ENCODE peak calls at places on chromosomes 3 and 15, in four cellular contexts. One of them, this sample, is unnamed.

GRCh38 chr3:48655586-48655985 is 7.1 kb downstream of the CELSR3 start:
- DNase-seq in colonic mucosa: no peak
- DNase-seq in stomach: no peak
- DNase-seq in neural progenitor cell: no peak
- DNase-seq in this sample: no peak

GRCh38 chr3:110928016-110928662 is 143.5 kb upstream of the NECTIN3 start:
- DNase-seq in neural progenitor cell: no peak
- DNase-seq in colonic mucosa: no peak
- DNase-seq in stomach: no peak
- DNase-seq in this sample: no peak

GRCh38 chr3:130312374-130312773 is 33.1 kb upstream of the COL6A5 start:
- DNase-seq in neural progenitor cell: no peak
- DNase-seq in stomach: no peak
- DNase-seq in colonic mucosa: no peak
- DNase-seq in this sample: no peak

GRCh38 chr3:66256806-66257205 is 36.0 kb downstream of the SLC25A26 start:
- DNase-seq in stomach: no peak
- DNase-seq in neural progenitor cell: no peak
- DNase-seq in colonic mucosa: no peak
- DNase-seq in this sample: no peak

GRCh38 chr3:39383913-39384664 is 919 bp downstream of the SLC25A38 start:
- DNase-seq in neural progenitor cell: peak; percentile 99
- DNase-seq in stomach: peak; percentile 99
- DNase-seq in colonic mucosa: peak; percentile 98
- DNase-seq in this sample: peak; percentile 99

GRCh38 chr3:18436213-18436612 is 11.1 kb upstream of the SATB1 start:
- DNase-seq in neural progenitor cell: no peak
- DNase-seq in stomach: no peak
- DNase-seq in colonic mucosa: no peak
- DNase-seq in this sample: no peak

GRCh38 chr3:25532763-25533162 is 104.7 kb downstream of the RARB start:
- DNase-seq in neural progenitor cell: no peak
- DNase-seq in stomach: peak; percentile 28
- DNase-seq in colonic mucosa: peak; percentile 45
- DNase-seq in this sample: no peak

GRCh38 chr3:154275308-154275707 is 49.0 kb downstream of the DHX36 start:
- DNase-seq in stomach: no peak
- DNase-seq in neural progenitor cell: no peak
- DNase-seq in colonic mucosa: no peak
- DNase-seq in this sample: no peak

GRCh38 chr3:179260949-179261765 is 10.2 kb upstream of the KCNMB3 start:
- DNase-seq in stomach: peak; percentile 77
- DNase-seq in colonic mucosa: peak; percentile 73
- DNase-seq in neural progenitor cell: peak; percentile 79
- DNase-seq in this sample: peak; percentile 98

GRCh38 chr3:9040996-9041395 is 77.7 kb upstream of the RAD18 start:
- DNase-seq in colonic mucosa: no peak
- DNase-seq in stomach: no peak
- DNase-seq in neural progenitor cell: no peak
- DNase-seq in this sample: no peak

GRCh38 chr3:117941015-117941414 is 1093.6 kb downstream of the IGSF11 start:
- DNase-seq in neural progenitor cell: no peak
- DNase-seq in colonic mucosa: no peak
- DNase-seq in stomach: no peak
- DNase-seq in this sample: no peak
- H3K27ac ChIP-seq in neural progenitor cell: no peak overlapping the region
- H3K27ac ChIP-seq in colonic mucosa: no peak overlapping the region
- H3K27ac ChIP-seq in stomach: no peak overlapping the region
- H3K27ac ChIP-seq in this sample: no peak overlapping the region

DNA sequence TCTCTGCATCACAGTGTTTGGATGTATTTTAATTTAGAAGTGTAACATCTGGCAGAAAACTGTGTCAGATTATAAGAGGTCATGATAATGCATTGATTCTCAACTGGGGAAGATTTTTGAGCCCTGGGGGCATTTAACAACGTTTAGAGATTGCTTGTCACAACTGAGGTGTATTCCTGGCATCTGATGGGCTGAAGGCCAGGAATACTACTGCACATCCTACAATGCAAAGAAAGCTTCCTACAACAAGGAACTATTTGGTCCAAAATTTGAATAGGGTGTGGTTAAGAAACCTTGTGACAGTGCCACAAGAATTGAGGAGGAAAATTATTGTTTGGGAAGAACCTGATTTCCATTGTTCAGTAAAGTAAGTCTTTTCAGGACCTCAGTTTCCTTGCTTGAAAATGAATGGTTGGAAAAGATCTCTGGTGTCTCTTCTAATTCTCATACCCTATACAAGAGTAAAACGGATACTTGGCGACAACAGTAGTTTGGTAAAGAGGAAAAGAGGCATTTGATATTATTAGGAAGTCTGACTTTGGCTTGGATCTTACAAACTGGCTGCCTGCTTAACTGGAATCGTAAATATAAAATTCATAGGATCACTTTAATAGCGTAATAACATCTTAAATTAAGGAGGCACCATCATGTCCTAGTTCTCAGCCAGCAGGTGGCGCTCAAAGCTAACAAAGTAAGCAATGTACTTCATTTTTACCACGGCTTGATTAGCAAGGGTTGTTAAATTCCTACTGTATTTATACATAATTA is 4.3 kb downstream of the DAZL start:
- DNase-seq in neural progenitor cell: peak; percentile 90
- DNase-seq in stomach: peak; percentile 89
- DNase-seq in colonic mucosa: peak; percentile 73
- DNase-seq in this sample: peak; percentile 94
- H3K27me3 ChIP-seq in neural progenitor cell: no peaks in the 10 kb centered on the region
- H3K27me3 ChIP-seq in stomach: peaks cover 5% of the 10 kb centered on the region
- H3K27me3 ChIP-seq in colonic mucosa: no peaks in the 10 kb centered on the region
- H3K27me3 ChIP-seq in this sample: no peaks in the 10 kb centered on the region

DNA sequence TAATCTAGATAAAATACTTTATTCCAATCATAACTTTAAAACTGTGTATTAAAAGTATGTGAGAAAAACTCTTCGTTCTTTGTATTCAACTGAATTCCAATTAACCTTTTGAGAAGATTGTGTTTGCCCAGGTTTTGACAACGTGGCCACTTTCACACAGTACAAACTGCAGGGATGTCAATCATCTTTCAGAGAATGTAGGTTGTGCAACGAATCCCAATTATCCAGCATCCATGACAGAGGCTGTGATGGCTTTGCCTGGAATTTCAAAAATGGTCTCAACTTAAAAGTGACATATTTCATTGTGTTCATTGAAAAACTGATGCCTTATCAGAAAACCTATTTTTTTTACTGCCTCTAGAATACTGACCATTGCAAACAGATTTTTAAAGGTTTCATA is 615.1 kb upstream of the KCNMB2 start:
- DNase-seq in stomach: no peak
- DNase-seq in colonic mucosa: no peak
- DNase-seq in neural progenitor cell: no peak
- DNase-seq in this sample: no peak
- H3K9me3 ChIP-seq in stomach: no peaks in the 10 kb centered on the region
- H3K9me3 ChIP-seq in colonic mucosa: no peaks in the 10 kb centered on the region
- H3K9me3 ChIP-seq in neural progenitor cell: no peaks in the 10 kb centered on the region
- H3K9me3 ChIP-seq in this sample: no peaks in the 10 kb centered on the region

GRCh38 chr15:63973212-63974009 is 72.9 kb downstream of the DAPK2 start:
- DNase-seq in colonic mucosa: peak; percentile 21
- DNase-seq in stomach: no peak
- DNase-seq in neural progenitor cell: no peak
- DNase-seq in this sample: no peak

GRCh38 chr15:63971904-63972303 is 74.4 kb downstream of the DAPK2 start:
- DNase-seq in stomach: no peak
- DNase-seq in neural progenitor cell: no peak
- DNase-seq in colonic mucosa: peak; percentile 12
- DNase-seq in this sample: no peak

GRCh38 chr15:63971427-63971805 is 74.9 kb downstream of the DAPK2 start:
- DNase-seq in neural progenitor cell: no peak
- DNase-seq in colonic mucosa: peak; percentile 18
- DNase-seq in stomach: no peak
- DNase-seq in this sample: no peak

GRCh38 chr15:63972801-63973200 is 73.5 kb downstream of the DAPK2 start:
- DNase-seq in stomach: no peak
- DNase-seq in neural progenitor cell: peak; percentile 67
- DNase-seq in colonic mucosa: no peak
- DNase-seq in this sample: no peak

DNA sequence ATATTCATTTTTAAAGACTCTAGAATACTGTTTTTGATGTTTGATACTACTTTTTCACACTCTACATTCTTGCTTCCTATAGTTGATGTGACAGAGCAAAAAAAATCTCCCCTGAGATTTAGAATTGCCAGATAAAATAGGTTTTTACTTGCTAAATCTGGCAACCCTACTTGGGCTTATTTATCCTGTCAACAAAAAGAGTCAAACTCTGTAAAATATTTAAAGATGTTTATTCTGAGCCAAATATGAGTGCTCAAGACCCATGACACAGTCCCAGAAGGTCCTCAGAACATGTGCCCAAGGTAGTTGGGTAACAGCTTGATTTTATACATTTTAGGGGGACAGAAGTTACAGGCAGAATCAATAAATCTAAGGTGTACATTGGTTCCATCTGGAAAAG is 72.2 kb downstream of the DAPK2 start:
- DNase-seq in neural progenitor cell: no peak
- DNase-seq in colonic mucosa: no peak
- DNase-seq in stomach: no peak
- DNase-seq in this sample: no peak
- H3K27ac ChIP-seq in neural progenitor cell: no peak overlapping the region
- H3K27ac ChIP-seq in colonic mucosa: no peak overlapping the region
- H3K27ac ChIP-seq in stomach: no peak overlapping the region
- H3K27ac ChIP-seq in this sample: no peak overlapping the region

GRCh38 chr3:17219593-17219992 is 334.8 kb downstream of the PLCL2 start:
- DNase-seq in stomach: no peak
- DNase-seq in neural progenitor cell: no peak
- DNase-seq in colonic mucosa: no peak
- DNase-seq in this sample: no peak

GRCh38 chr3:17217588-17217987 is 332.8 kb downstream of the PLCL2 start:
- DNase-seq in stomach: no peak
- DNase-seq in colonic mucosa: no peak
- DNase-seq in neural progenitor cell: no peak
- DNase-seq in this sample: no peak

GRCh38 chr3:17218587-17218986 is 333.8 kb downstream of the PLCL2 start:
- DNase-seq in stomach: no peak
- DNase-seq in colonic mucosa: no peak
- DNase-seq in neural progenitor cell: no peak
- DNase-seq in this sample: no peak

GRCh38 chr3:17227472-17227871 is 342.7 kb downstream of the PLCL2 start:
- DNase-seq in stomach: no peak
- DNase-seq in colonic mucosa: no peak
- DNase-seq in neural progenitor cell: no peak
- DNase-seq in this sample: no peak

GRCh38 chr3:17221529-17221928 is 336.8 kb downstream of the PLCL2 start:
- DNase-seq in stomach: no peak
- DNase-seq in colonic mucosa: no peak
- DNase-seq in neural progenitor cell: no peak
- DNase-seq in this sample: no peak
- H3K27me3 ChIP-seq in stomach: no peaks in the 10 kb centered on the region
- H3K27me3 ChIP-seq in colonic mucosa: no peaks in the 10 kb centered on the region
- H3K27me3 ChIP-seq in neural progenitor cell: no peaks in the 10 kb centered on the region
- H3K27me3 ChIP-seq in this sample: no peaks in the 10 kb centered on the region

DNA sequence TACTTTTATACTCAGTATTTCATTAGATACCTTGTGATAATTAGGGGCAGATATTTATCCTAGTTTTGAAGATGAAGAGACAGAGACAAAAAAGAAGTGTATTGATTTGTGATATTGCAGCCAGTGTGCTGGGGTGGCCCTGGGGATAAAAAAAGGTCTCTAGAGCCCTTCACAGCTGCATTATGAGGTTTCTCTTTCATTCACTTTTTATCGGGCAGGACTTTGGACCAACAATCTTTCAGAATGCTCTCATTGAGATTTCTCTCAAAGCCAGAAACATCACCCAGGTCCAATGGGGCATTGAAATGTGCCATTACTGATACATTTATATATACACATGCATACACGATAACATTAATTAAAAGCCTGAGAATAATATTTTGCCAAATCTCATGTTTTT is 20.5 kb upstream of the SELENOT start:
- DNase-seq in neural progenitor cell: no peak
- DNase-seq in stomach: no peak
- DNase-seq in colonic mucosa: no peak
- DNase-seq in this sample: no peak
- H3K9me3 ChIP-seq in neural progenitor cell: no peaks in the 10 kb centered on the region
- H3K9me3 ChIP-seq in stomach: no peaks in the 10 kb centered on the region
- H3K9me3 ChIP-seq in colonic mucosa: no peaks in the 10 kb centered on the region
- H3K9me3 ChIP-seq in this sample: no peaks in the 10 kb centered on the region